ENCODE peak calls at places on chromosome 12, in five cellular contexts. One of them, this sample, is unnamed.

GRCh38 chr12:50642035-50642451 is 121.9 kb upstream of the ATF1 start:
- DNase-seq in HEK293T: no peak
- DNase-seq in foreskin fibroblast: peak; percentile 56
- DNase-seq in left ventricle myocardium inferior: no peak
- DNase-seq in G401: no peak
- DNase-seq in this sample: no peak

GRCh38 chr12:116336542-116337065 is 59.1 kb upstream of the MED13L start:
- DNase-seq in HEK293T: no peak
- DNase-seq in foreskin fibroblast: no peak
- DNase-seq in left ventricle myocardium inferior: no peak
- DNase-seq in G401: no peak
- DNase-seq in this sample: no peak

GRCh38 chr12:87266305-87266704 is 762.9 kb downstream of the C12orf50 start:
- DNase-seq in HEK293T: peak; percentile 8
- DNase-seq in foreskin fibroblast: peak; percentile 3
- DNase-seq in left ventricle myocardium inferior: no peak
- DNase-seq in G401: no peak
- DNase-seq in this sample: no peak

GRCh38 chr12:115320967-115321366 is 637.0 kb upstream of the TBX3 start:
- DNase-seq in HEK293T: no peak
- DNase-seq in foreskin fibroblast: no peak
- DNase-seq in left ventricle myocardium inferior: peak; percentile 37
- DNase-seq in G401: no peak
- DNase-seq in this sample: no peak

GRCh38 chr12:130573235-130573634 is 142.9 kb downstream of the RIMBP2 start:
- DNase-seq in HEK293T: no peak
- DNase-seq in foreskin fibroblast: no peak
- DNase-seq in left ventricle myocardium inferior: no peak
- DNase-seq in G401: no peak
- DNase-seq in this sample: no peak

GRCh38 chr12:93636708-93637107 is 40.5 kb upstream of the CRADD start:
- DNase-seq in HEK293T: no peak
- DNase-seq in foreskin fibroblast: no peak
- DNase-seq in left ventricle myocardium inferior: no peak
- DNase-seq in G401: no peak
- DNase-seq in this sample: no peak

GRCh38 chr12:129984097-129984496 is 80.3 kb upstream of the TMEM132D start:
- DNase-seq in HEK293T: no peak
- DNase-seq in foreskin fibroblast: no peak
- DNase-seq in left ventricle myocardium inferior: no peak
- DNase-seq in G401: no peak
- DNase-seq in this sample: no peak

GRCh38 chr12:49034287-49034622 is 15.7 kb upstream of the PRKAG1 start:
- DNase-seq in HEK293T: no peak
- DNase-seq in foreskin fibroblast: no peak
- DNase-seq in left ventricle myocardium inferior: no peak
- DNase-seq in G401: no peak
- DNase-seq in this sample: no peak

GRCh38 chr12:68491204-68491960 is 119.3 kb upstream of the RAP1B start:
- DNase-seq in HEK293T: no peak
- DNase-seq in foreskin fibroblast: no peak
- DNase-seq in left ventricle myocardium inferior: no peak
- DNase-seq in G401: no peak
- DNase-seq in this sample: no peak

GRCh38 chr12:58425481-58426392 is 484.4 kb downstream of the ATP23 start:
- DNase-seq in HEK293T: no peak
- DNase-seq in foreskin fibroblast: peak; percentile 95
- DNase-seq in left ventricle myocardium inferior: no peak
- DNase-seq in G401: no peak
- DNase-seq in this sample: peak; percentile 28

GRCh38 chr12:40945772-40946171 is 242.3 kb upstream of the PDZRN4 start:
- DNase-seq in HEK293T: no peak
- DNase-seq in foreskin fibroblast: no peak
- DNase-seq in left ventricle myocardium inferior: no peak
- DNase-seq in G401: no peak
- DNase-seq in this sample: no peak

GRCh38 chr12:56833780-56834179 is 70.7 kb downstream of the HSD17B6 start:
- DNase-seq in HEK293T: no peak
- DNase-seq in foreskin fibroblast: no peak
- DNase-seq in left ventricle myocardium inferior: no peak
- DNase-seq in G401: no peak
- DNase-seq in this sample: no peak